ENCODE peak calls at places on chromosomes 16 and 17, in eight cellular contexts. P is activated CD8-positive, alpha-beta T cell treated with anti-CD3 and anti-CD28 coated beads, Interleukin-2, amount 10 ng/mL, durations not matched to agents 7 days and 5 days; R is nephron progenitor cell; T is GM13977; L is A172; S is HT-29; W is AG04449; O is progenitor cell of endocrine pancreas. Y is an unnamed sample.

GRCh38 chr16:16861546-16861945 is 482.6 kb downstream of the NPIPA7 start:
- DNase-seq in P (peak), R (peak), T (peak), L (peak), S (peak), W (peak), O (peak), Y (peak)

GRCh38 chr16:86011532-86011931 is 112.6 kb downstream of the IRF8 start:
- DNase-seq in P (no peak), R (no peak), T (no peak), L (no peak), S (no peak), W (no peak), O (no peak), Y (no peak)

GRCh38 chr17:61575352-61575975 is 15.6 kb downstream of the NACA2 start:
- DNase-seq in P (no peak), R (no peak), T (no peak), L (no peak), S (no peak), W (no peak), O (no peak), Y (no peak)

GRCh38 chr17:47763913-47764582 is 31.0 kb downstream of the TBX21 start:
- DNase-seq in P (no peak), R (no peak), T (no peak), L (peak), S (no peak), W (no peak), O (no peak), Y (no peak)

GRCh38 chr16:70693231-70693671 is 7.4 kb upstream of the MTSS2 start:
- DNase-seq in P (no peak), R (no peak), T (no peak), L (peak), S (no peak), W (no peak), O (no peak), Y (no peak)

GRCh38 chr16:89072216-89073130 is 21.2 kb upstream of the ACSF3 start:
- DNase-seq in P (no peak), R (peak), T (no peak), L (no peak), S (no peak), W (no peak), O (no peak), Y (no peak)

GRCh38 chr17:57785032-57785431 is 39.9 kb upstream of the CCDC182 start:
- DNase-seq in P (no peak), R (no peak), T (no peak), L (no peak), S (no peak), W (no peak), O (no peak), Y (no peak)

GRCh38 chr17:79114455-79115301 is 40.1 kb downstream of the ENGASE start:
- DNase-seq in P (no peak), R (no peak), T (no peak), L (peak), S (peak), W (no peak), O (no peak), Y (no peak)

GRCh38 chr17:28413804-28414203 is 7.8 kb upstream of the SLC46A1 start:
- DNase-seq in P (no peak), R (no peak), T (no peak), L (no peak), S (peak), W (no peak), O (no peak), Y (no peak)

GRCh38 chr17:38511126-38512108 is 83.2 kb downstream of the ARHGAP23 start:
- DNase-seq in P (no peak), R (peak), T (peak), L (peak), S (no peak), W (peak), O (no peak), Y (no peak)

GRCh38 chr17:72386619-72387237 is 265.9 kb downstream of the SOX9 start:
- DNase-seq in P (no peak), R (peak), T (no peak), L (peak), S (peak), W (no peak), O (no peak), Y (no peak)

GRCh38 chr17:27566673-27567562 is 64.1 kb upstream of the LGALS9 start:
- DNase-seq in P (no peak), R (no peak), T (no peak), L (no peak), S (no peak), W (no peak), O (no peak), Y (no peak)

GRCh38 chr17:77657821-77658220 is 300.7 kb upstream of the TNRC6C start:
- DNase-seq in P (no peak), R (no peak), T (no peak), L (no peak), S (no peak), W (no peak), O (no peak), Y (no peak)

GRCh38 chr16:12721841-12722467 is 81.7 kb downstream of the CPPED1 start:
- DNase-seq in P (no peak), R (no peak), T (no peak), L (no peak), S (no peak), W (no peak), O (no peak), Y (no peak)

GRCh38 chr17:51128089-51128488 is 7.4 kb upstream of the SPAG9 start:
- DNase-seq in P (peak), R (no peak), T (no peak), L (peak), S (no peak), W (no peak), O (no peak), Y (no peak)

GRCh38 chr17:41009301-41009760 is 403 bp upstream of the KRTAP3-1 start:
- DNase-seq in P (no peak), R (no peak), T (no peak), L (peak), S (peak), W (no peak), O (no peak), Y (no peak)

Y was measured in HuH-7.